ENCODE peak calls at places on chromosomes 13 and 19, in five cellular contexts. R is upper lobe of right lung, N is breast epithelium, S is tibial nerve, O is lung. Z is an unnamed sample.

GRCh38 chr13:73189365-73189764 is 130.6 kb downstream of the KLF5 start:
- DNase-seq in R (no peak), N (no peak), S (no peak), O (no peak), Z (no peak)

GRCh38 chr19:17324357-17325114 is 10.1 kb downstream of the ANO8 start:
- DNase-seq in R (no peak), N (no peak), S (no peak), O (no peak), Z (no peak)

GRCh38 chr13:85806553-85807175 is 7.4 kb upstream of the SLITRK6 start:
- DNase-seq in R (no peak), N (no peak), S (no peak), O (no peak), Z (no peak)

GRCh38 chr19:1767464-1767933 is 14.2 kb downstream of the ONECUT3 start:
- DNase-seq in R (no peak), N (no peak), S (no peak), O (peak; percentile 44), Z (no peak)

GRCh38 chr13:106028916-106029315 is 506.5 kb downstream of the EFNB2 start:
- DNase-seq in R (no peak), N (no peak), S (no peak), O (no peak), Z (no peak)

GRCh38 chr19:17706750-17707181 is 12.5 kb upstream of the MAP1S start:
- DNase-seq in R (no peak), N (no peak), S (no peak), O (no peak), Z (no peak)

GRCh38 chr13:73220966-73221720 is 162.3 kb downstream of the KLF5 start:
- DNase-seq in R (no peak), N (no peak), S (no peak), O (no peak), Z (no peak)

GRCh38 chr13:30577381-30577780 is 40.3 kb upstream of the USPL1 start:
- DNase-seq in R (no peak), N (no peak), S (no peak), O (no peak), Z (no peak)

GRCh38 chr19:2613507-2614295 is 88.8 kb downstream of the GNG7 start:
- DNase-seq in R (peak; percentile 77), N (no peak), S (no peak), O (no peak), Z (no peak)

DNA sequence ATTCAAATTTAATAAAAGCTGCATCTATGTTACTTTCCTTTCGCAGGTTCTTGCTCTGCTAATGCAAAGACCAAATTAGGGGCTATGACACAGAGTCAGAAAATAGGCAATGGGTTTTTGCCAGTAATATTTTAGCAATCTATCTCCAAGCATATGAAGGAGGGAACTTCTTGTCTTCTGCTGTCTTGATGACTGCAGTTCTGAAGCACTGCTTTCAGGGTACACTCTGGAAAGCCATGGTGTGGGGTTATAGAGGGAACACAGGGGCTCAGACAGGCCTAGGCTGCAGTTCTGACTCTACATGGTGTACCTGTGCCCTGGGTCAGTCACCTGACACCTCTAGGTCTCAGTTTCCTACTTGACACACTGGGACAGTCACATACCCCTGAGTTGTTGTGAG is 263.4 kb downstream of the DNAJC15 start:
- DNase-seq in R (no peak), N (no peak), S (no peak), O (no peak), Z (no peak)
- H3K27ac ChIP-seq in R (no peak overlapping the region), N (no peak overlapping the region), S (no peak overlapping the region), O (no peak overlapping the region), Z (no peak overlapping the region)

GRCh38 chr19:8148410-8149231 is 771 bp downstream of the FBN3 start:
- DNase-seq in R (peak; percentile 73), N (no peak), S (no peak), O (no peak), Z (no peak)

GRCh38 chr19:8150998-8151397 is 1.6 kb upstream of the FBN3 start:
- DNase-seq in R (no peak), N (no peak), S (no peak), O (no peak), Z (no peak)

GRCh38 chr19:8149261-8150094 is at the start of gene FBN3:
- DNase-seq in R (peak; percentile 70), N (no peak), S (no peak), O (no peak), Z (no peak)

GRCh38 chr19:8151499-8152035 is 2.2 kb upstream of the FBN3 start:
- DNase-seq in R (no peak), N (no peak), S (no peak), O (no peak), Z (no peak)

GRCh38 chr19:8150178-8150865 is 930 bp upstream of the FBN3 start:
- DNase-seq in R (no peak), N (no peak), S (no peak), O (no peak), Z (no peak)
- H3K4me3 ChIP-seq in R (no peak overlapping the region), N (no peak overlapping the region), S (no peak overlapping the region), O (no peak overlapping the region), Z (no peak overlapping the region)

GRCh38 chr19:23345838-23346237 is 49.4 kb downstream of the ZNF91 start:
- DNase-seq in R (no peak), N (no peak), S (no peak), O (no peak), Z (no peak)
- H3K9me3 ChIP-seq in R (peaks cover 91% of the 10 kb centered on the region), N (peaks cover 98% of the 10 kb centered on the region), S (peaks cover 99% of the 10 kb centered on the region), O (peaks cover 50% of the 10 kb centered on the region), Z (peaks cover 92% of the 10 kb centered on the region)

GRCh38 chr13:43653980-43654379 is 132.8 kb downstream of the ENOX1 start:
- DNase-seq in R (no peak), N (no peak), S (no peak), O (no peak), Z (no peak)
- H3K27ac ChIP-seq in R (no peak overlapping the region), N (no peak overlapping the region), S (no peak overlapping the region), O (no peak overlapping the region), Z (no peak overlapping the region)

GRCh38 chr19:42421101-42421500 is 6.1 kb downstream of the LIPE start:
- DNase-seq in R (no peak), N (no peak), S (no peak), O (no peak), Z (no peak)

GRCh38 chr19:42420055-42420544 is 7.1 kb downstream of the LIPE start:
- DNase-seq in R (peak; percentile 78), N (no peak), S (no peak), O (no peak), Z (no peak)

GRCh38 chr19:42422092-42422575 is 5.1 kb downstream of the LIPE start:
- DNase-seq in R (no peak), N (no peak), S (no peak), O (no peak), Z (no peak)

GRCh38 chr19:42422576-42423461 is 4.4 kb downstream of the LIPE start:
- DNase-seq in R (peak; percentile 74), N (no peak), S (no peak), O (no peak), Z (no peak)

DNA sequence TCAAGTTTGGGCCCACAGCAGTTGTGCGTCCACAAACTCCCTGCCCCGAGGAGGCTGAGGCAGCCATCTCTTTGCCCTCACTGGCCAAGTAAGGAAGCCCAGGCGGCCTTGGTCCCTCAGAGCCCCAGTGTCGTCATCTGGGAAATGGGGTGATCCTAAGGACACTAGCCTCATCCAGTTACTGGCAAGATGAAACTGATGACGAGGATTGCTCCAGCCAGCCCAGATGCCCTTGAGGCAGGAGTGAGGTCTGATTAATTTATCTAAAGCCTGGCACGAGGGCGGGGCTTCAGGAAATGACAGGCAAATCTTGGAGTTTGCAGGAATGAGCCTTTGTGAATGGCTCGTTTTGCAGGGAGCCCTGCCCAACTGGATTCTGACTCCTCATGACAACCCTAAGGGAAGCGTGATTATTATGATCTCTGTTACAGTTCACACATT is 5.6 kb downstream of the LIPE start:
- DNase-seq in R (no peak), N (no peak), S (no peak), O (no peak), Z (no peak)
- H3K4me3 ChIP-seq in R (no peak overlapping the region), N (no peak overlapping the region), S (no peak overlapping the region), O (no peak overlapping the region), Z (no peak overlapping the region)

DNA sequence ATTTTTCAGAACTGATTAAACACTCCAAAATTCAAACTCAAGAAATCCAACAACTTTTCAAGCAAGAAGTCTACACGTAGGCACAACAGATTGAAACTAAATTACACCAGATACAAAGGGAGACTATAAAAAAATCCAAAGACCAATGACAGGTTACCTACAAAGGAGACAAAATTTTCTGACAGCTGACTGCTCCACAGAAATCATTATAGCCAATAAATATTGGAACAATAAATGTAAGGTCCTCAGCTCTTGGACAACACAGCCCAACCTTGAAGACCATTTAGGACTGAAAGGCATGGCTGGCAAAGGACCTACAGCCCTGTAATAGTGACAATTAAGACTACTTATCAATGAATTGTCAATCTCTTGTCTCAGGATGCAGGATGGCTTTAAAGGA is 15.9 kb downstream of the ZNF350 start:
- DNase-seq in R (no peak), N (no peak), S (no peak), O (no peak), Z (no peak)
- H3K9me3 ChIP-seq in R (peaks cover 87% of the 10 kb centered on the region), N (peaks cover 98% of the 10 kb centered on the region), S (peaks cover 100% of the 10 kb centered on the region), O (peaks cover 54% of the 10 kb centered on the region), Z (peaks cover 100% of the 10 kb centered on the region)

GRCh38 chr13:19713186-19713965 is 69.4 kb downstream of the PSPC1 start:
- DNase-seq in R (no peak), N (no peak), S (no peak), O (no peak), Z (no peak)
- H3K27ac ChIP-seq in R (no peak overlapping the region), N (no peak overlapping the region), S (no peak overlapping the region), O (no peak overlapping the region), Z (peak overlapping the region; percentile 14)

DNA sequence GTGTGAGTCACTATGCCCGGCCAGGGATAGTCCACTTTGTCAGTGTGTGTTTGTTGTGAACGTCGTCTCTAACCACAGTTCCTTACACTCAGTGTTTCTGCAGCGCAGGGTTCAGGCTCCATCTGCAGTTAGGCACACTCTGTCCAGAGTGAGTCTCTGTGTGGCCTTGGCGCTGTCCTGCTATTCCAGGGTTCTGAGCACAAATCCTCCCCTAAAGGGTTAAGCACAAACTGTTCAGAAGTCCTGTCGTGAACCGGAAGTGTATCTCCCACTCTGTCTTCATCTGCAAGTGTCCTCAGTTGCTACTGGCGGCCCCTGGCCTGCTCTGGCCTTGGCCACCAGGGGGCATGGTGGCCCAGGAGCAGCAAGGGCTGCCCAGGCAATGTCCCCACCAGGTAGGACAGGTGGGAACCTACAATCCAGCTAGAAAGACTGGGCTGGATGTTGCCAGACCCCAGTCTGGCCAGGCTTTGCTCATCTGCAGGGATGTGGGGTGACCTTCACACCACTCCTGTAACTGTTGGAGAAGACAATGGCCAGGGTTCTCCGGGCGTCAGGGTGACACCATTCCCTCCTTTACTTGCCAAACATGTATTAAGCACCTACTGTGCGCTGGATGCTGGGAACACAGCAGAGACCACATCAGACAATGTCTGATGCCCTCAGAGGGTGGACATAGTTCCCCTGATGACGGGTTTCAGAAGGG is 38.6 kb upstream of the GATAD2A start:
- DNase-seq in R (peak; percentile 90), N (peak; percentile 77), S (peak; percentile 35), O (peak; percentile 80), Z (no peak)
- H3K4me3 ChIP-seq in R (no peak overlapping the region), N (no peak overlapping the region), S (no peak overlapping the region), O (no peak overlapping the region), Z (peak overlapping the region; percentile 8)

DNA sequence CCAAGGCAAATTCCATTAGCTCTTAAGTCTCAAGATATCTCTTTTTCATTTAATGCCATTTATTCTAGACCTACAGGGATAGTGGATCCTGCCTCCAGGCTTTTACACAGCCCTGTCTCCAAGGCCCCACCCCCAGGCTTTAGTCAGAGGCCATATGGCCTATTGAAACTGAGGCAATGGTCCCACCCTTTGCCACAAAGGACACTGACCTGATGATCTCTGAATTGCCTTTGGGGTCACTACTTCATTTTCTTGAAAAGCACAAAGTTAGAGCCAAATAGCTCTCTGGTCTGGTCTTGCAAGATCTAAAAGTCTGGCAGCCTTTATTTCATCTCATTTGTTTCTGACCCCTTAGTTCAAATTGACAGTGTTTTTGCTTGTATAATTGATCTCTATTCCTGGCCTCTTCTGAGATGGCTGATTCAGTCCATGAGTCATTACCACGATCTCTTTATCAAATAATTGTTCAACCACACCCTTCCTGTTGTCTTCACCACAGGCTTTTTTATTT is 209.8 kb downstream of the FGF14 start:
- DNase-seq in R (no peak), N (no peak), S (no peak), O (no peak), Z (no peak)
- H3K9me3 ChIP-seq in R (no peaks in the 10 kb centered on the region), N (no peaks in the 10 kb centered on the region), S (no peaks in the 10 kb centered on the region), O (peaks cover 2% of the 10 kb centered on the region), Z (no peaks in the 10 kb centered on the region)

Z was measured in thoracic aorta.